ENCODE peak calls at places on chromosome 11, in five cellular contexts. O, R, G, X and Y are unnamed samples.

GRCh38 chr11:64754919-64755662 is 4.7 kb downstream of the PYGM start:
- DNase-seq in O (no peak), R (no peak), G (no peak), X (no peak), Y (no peak)

GRCh38 chr11:125398994-125399638 is 96.9 kb downstream of the FEZ1 start:
- DNase-seq in O (no peak), R (no peak), G (no peak), X (no peak), Y (no peak)

GRCh38 chr11:114322934-114323333 is 26.7 kb downstream of the NNMT start:
- DNase-seq in O (no peak), R (no peak), G (no peak), X (no peak), Y (no peak)

GRCh38 chr11:49432242-49432848 is 223.9 kb upstream of the FOLH1 start:
- DNase-seq in O (no peak), R (no peak), G (no peak), X (no peak), Y (no peak)

GRCh38 chr11:102322560-102322959 is 5.3 kb downstream of the BIRC3 start:
- DNase-seq in O (no peak), R (no peak), G (no peak), X (no peak), Y (no peak)

GRCh38 chr11:22341582-22341919 is 3.4 kb downstream of the SLC17A6 start:
- DNase-seq in O (no peak), R (no peak), G (no peak), X (no peak), Y (no peak)

GRCh38 chr11:9573775-9574555 is 495 bp downstream of the WEE1 start:
- DNase-seq in O (no peak), R (peak), G (no peak), X (no peak), Y (peak)

GRCh38 chr11:76209671-76209955 is 3.3 kb upstream of the WNT11 start:
- DNase-seq in O (no peak), R (no peak), G (no peak), X (no peak), Y (no peak)

GRCh38 chr11:72578991-72579815 is 95.0 kb downstream of the PDE2A start:
- DNase-seq in O (no peak), R (no peak), G (no peak), X (no peak), Y (no peak)

DNA sequence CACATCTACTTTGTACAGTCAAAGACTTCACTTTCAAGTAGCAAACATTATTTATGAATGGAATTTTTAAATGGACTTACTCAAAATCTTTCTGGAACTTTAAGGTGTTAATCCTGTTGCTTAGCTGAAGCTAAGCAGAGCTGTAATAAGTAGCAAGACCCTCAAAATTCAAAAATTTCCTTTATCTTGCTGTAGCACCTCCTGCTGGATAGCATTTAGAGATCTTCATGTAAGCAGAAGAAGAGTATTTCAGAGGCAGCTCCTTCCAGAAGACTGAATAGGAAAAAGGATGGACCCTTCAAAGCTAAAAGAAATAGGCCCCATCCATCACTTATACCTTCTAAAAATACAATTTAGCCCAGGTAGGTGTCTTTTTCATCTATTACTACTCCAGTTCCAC is 3.4 kb downstream of the PHF21A start:
- DNase-seq in O (no peak), R (no peak), G (no peak), X (no peak), Y (no peak)
- TF ChIP-seq CTCF in O (peak), R (peak), G (peak), X (peak), Y (no peak)

GRCh38 chr11:69125861-69126260 is 29.9 kb upstream of the SMIM38 start:
- DNase-seq in O (no peak), R (no peak), G (no peak), X (no peak), Y (no peak)

GRCh38 chr11:69122337-69122641 is 33.4 kb upstream of the SMIM38 start:
- DNase-seq in O (no peak), R (no peak), G (no peak), X (no peak), Y (no peak)

GRCh38 chr11:69122642-69123431 is 32.9 kb upstream of the SMIM38 start:
- DNase-seq in O (peak), R (peak), G (peak), X (no peak), Y (no peak)

GRCh38 chr11:69121621-69122336 is 34.0 kb upstream of the SMIM38 start:
- DNase-seq in O (no peak), R (no peak), G (no peak), X (no peak), Y (no peak)

DNA sequence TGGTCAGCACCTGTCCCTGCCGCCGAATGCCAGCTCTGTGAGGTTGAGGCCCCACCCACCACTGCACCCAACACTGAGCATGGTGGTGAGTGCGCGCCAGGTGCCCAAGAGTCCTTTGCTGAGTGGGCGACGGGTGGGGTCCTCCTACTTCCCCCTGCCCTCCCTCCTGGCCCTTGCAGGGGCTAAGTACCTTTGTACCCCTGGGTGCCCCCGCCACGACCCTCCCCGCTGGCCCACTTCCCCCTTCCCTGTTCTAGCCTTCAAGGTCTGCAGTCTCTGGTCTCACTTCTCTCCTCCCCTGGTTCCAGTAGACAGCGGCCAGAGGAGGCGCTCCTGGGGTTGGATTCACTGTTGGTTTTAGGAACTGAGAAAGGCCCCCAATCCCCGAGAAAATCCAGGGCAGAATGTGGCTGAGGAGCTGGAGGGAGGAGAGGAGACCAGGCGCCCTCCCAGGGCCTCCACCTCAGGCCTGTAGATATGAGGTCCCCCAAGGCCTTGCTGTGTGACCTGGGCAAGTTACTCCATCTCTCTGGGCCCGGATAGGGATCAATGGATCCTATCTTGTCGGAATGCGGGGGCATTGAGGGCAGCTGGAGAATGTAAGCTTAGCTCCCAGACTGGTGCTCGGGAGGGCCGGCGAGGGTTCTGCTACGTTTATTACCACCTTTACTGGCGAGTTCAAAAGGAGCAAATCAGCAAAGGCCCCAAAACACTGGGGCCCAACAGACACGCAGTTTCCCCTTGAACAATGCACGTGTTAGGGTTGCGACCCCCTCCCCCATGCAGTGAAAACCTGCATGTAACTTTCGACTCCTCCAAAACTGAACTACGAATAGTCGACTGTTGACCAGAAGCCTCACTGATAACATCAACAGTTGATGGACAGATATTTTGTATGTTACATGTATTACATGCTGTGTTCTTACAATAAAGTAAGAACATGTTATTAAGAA is 31.9 kb upstream of the SMIM38 start:
- DNase-seq in O (no peak), R (no peak), G (no peak), X (no peak), Y (no peak)
- TF ChIP-seq GABPA in O (no peak), R (no peak), G (no peak), X (no peak), Y (no peak)

DNA sequence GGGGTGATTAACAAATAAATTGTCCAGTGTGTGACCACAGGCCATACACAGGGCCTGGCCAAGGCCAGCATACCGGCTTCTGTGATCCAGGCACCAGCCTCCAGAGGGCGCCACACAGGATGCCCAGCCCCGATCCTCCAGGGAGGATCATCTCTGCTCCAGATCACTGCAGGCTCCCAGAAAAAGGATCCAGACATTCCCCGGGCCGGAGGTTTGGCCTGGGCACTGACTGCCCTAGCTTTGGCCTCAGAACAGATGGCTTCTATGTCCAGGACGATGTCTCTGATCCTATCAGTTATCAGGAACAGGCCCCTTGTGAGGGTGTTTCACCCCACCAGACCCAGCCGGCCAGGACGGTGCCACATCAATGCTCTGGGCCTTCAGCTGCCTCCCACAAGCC is 74.5 kb upstream of the LMO1 start:
- DNase-seq in O (peak), R (peak), G (no peak), X (no peak), Y (no peak)
- TF ChIP-seq CTCF in O (peak), R (peak), G (peak), X (peak), Y (peak)

GRCh38 chr11:34029176-34029575 is 22.4 kb upstream of the CAPRIN1 start:
- DNase-seq in O (no peak), R (no peak), G (no peak), X (no peak), Y (no peak)

GRCh38 chr11:34036456-34036855 is 15.1 kb upstream of the CAPRIN1 start:
- DNase-seq in O (peak), R (no peak), G (no peak), X (no peak), Y (no peak)

GRCh38 chr11:34030386-34030785 is 21.1 kb upstream of the CAPRIN1 start:
- DNase-seq in O (no peak), R (no peak), G (no peak), X (no peak), Y (no peak)

GRCh38 chr11:34033399-34033798 is 18.1 kb upstream of the CAPRIN1 start:
- DNase-seq in O (no peak), R (no peak), G (no peak), X (no peak), Y (no peak)

GRCh38 chr11:34034053-34034452 is 17.5 kb upstream of the CAPRIN1 start:
- DNase-seq in O (no peak), R (peak), G (no peak), X (no peak), Y (no peak)
- TF ChIP-seq GABPA in O (no peak), R (no peak), G (no peak), X (no peak), Y (no peak)

GRCh38 chr11:2484576-2485125 is 39.8 kb downstream of the KCNQ1 start:
- DNase-seq in O (no peak), R (peak), G (no peak), X (no peak), Y (no peak)

GRCh38 chr11:2488004-2488403 is 43.2 kb downstream of the KCNQ1 start:
- DNase-seq in O (no peak), R (no peak), G (no peak), X (no peak), Y (no peak)

GRCh38 chr11:2483426-2483825 is 38.6 kb downstream of the KCNQ1 start:
- DNase-seq in O (no peak), R (peak), G (no peak), X (no peak), Y (no peak)

DNA sequence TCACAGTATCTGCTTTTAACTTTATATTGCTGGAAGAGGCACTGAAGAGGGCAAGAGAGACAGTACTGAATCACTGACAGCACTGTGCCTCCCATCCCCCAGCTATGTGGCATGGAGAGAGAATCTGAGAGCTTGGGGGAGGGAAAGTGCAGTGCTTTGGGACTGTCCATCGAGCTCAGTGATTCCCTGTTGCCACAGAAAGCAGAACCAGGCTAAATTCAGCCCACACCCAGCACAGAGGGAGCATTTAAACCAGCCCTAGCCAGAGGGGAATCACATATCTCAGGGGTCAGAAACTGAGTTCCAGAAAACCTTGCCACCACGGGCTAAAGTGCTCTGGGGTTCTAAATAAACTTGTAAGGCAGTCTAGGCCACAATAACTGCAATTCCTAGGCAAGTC is 44.3 kb downstream of the KCNQ1 start:
- DNase-seq in O (no peak), R (no peak), G (no peak), X (no peak), Y (no peak)
- TF ChIP-seq CTCF in O (no peak), R (no peak), G (no peak), X (no peak), Y (no peak)

GRCh38 chr11:57791321-57792059 is 29.9 kb downstream of the CTNND1 start:
- DNase-seq in O (no peak), R (no peak), G (no peak), X (no peak), Y (peak)
- TF ChIP-seq GABPA in O (no peak), R (no peak), G (no peak), X (no peak), Y (no peak)

GRCh38 chr11:62724171-62724570 is 3.1 kb downstream of the HNRNPUL2 start:
- DNase-seq in O (no peak), R (no peak), G (no peak), X (no peak), Y (no peak)

GRCh38 chr11:62719302-62719978 is 7.8 kb downstream of the HNRNPUL2 start:
- DNase-seq in O (no peak), R (no peak), G (no peak), X (no peak), Y (no peak)

GRCh38 chr11:62726156-62727006 is 876 bp downstream of the HNRNPUL2 start:
- DNase-seq in O (no peak), R (peak), G (no peak), X (no peak), Y (no peak)

GRCh38 chr11:62725686-62726085 is 1.6 kb downstream of the HNRNPUL2 start:
- DNase-seq in O (peak), R (no peak), G (no peak), X (no peak), Y (no peak)

GRCh38 chr11:62721994-62722393 is 5.3 kb downstream of the HNRNPUL2 start:
- DNase-seq in O (peak), R (no peak), G (no peak), X (no peak), Y (no peak)
- TF ChIP-seq CTCF in O (peak), R (peak), G (no peak), X (no peak), Y (no peak)

GRCh38 chr11:133323354-133323753 is 208.9 kb downstream of the OPCML start:
- DNase-seq in O (no peak), R (no peak), G (no peak), X (no peak), Y (no peak)

GRCh38 chr11:133331031-133331430 is 201.3 kb downstream of the OPCML start:
- DNase-seq in O (no peak), R (no peak), G (no peak), X (no peak), Y (no peak)

GRCh38 chr11:133326849-133327248 is 205.5 kb downstream of the OPCML start:
- DNase-seq in O (no peak), R (no peak), G (no peak), X (no peak), Y (no peak)

DNA sequence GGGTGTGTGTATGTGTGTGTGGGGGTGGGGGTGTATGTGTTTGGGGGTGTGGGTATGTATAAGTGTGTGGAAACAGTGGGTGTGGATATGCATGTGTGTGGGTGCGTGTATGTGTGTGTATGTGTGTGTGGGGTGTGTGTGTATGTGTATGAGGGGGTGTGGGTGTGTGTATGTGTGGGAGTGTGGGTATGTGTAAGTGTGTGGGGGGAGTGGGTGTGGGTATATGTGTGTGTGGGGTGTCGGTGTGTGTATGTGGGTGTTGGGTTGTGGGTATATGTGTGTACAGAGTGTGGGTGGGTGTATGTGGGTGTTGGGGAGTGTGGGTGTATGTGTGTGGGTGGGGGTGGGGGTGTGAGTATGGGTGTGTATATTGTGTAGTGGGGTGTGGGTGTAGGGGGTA is 206.0 kb downstream of the OPCML start:
- DNase-seq in O (no peak), R (no peak), G (no peak), X (no peak), Y (no peak)
- TF ChIP-seq GABPA in O (no peak), R (no peak), G (no peak), X (no peak), Y (no peak)

GRCh38 chr11:117144477-117145392 is 648 bp downstream of the PAFAH1B2 start:
- DNase-seq in O (peak), R (peak), G (no peak), X (no peak), Y (peak)
- TF ChIP-seq CTCF in O (no peak), R (no peak), G (no peak), X (no peak), Y (no peak)